ENCODE peak calls at places on chromosome 15, in eight cellular contexts. W is posterior vena cava, E is BE2C, C is cerebellum, X is G401, L is NCI-H748 treated with DMSO at 0.1 percent for 48 hours, B is Peyer's patch, R is T1000. M is an unnamed sample.

GRCh38 chr15:38254065-38254883 is 1.6 kb downstream of the SPRED1 start:
- DNase-seq in E (peak), R (no peak), X (peak), B (no peak), W (no peak), C (peak), L (no peak), M (peak)

GRCh38 chr15:51864408-51865056 is 35.1 kb downstream of the TMOD3 start:
- DNase-seq in R (peak), B (no peak), C (no peak), L (no peak), E (no peak), W (no peak), X (no peak), M (no peak)

GRCh38 chr15:81859737-81860516 is 185.9 kb downstream of the MEX3B start:
- DNase-seq in B (no peak), X (no peak), E (no peak), C (no peak), L (peak), R (no peak), W (no peak), M (no peak)

GRCh38 chr15:68230157-68231100 is 901 bp upstream of the CLN6 start:
- DNase-seq in W (peak), E (peak), B (no peak), L (no peak), C (no peak), X (peak), R (no peak), M (no peak)

GRCh38 chr15:89041507-89041906 is 46.7 kb upstream of the ABHD2 start:
- DNase-seq in W (no peak), C (no peak), X (no peak), E (no peak), R (no peak), B (no peak), L (no peak), M (no peak)

GRCh38 chr15:68623301-68623892 is 44.6 kb downstream of the CORO2B start:
- DNase-seq in R (no peak), C (no peak), B (no peak), E (no peak), W (no peak), L (no peak), X (no peak), M (peak)

GRCh38 chr15:56792211-56792610 is 58.9 kb upstream of the ZNF280D start:
- DNase-seq in E (no peak), L (no peak), B (no peak), C (no peak), R (no peak), W (no peak), X (no peak), M (no peak)

GRCh38 chr15:48696627-48697312 is 51.3 kb upstream of the FBN1 start:
- DNase-seq in W (no peak), B (no peak), C (no peak), X (no peak), E (no peak), L (no peak), R (no peak), M (peak)

GRCh38 chr15:66195621-66196230 is 57.8 kb downstream of the MEGF11 start:
- DNase-seq in X (no peak), C (no peak), L (no peak), B (no peak), E (no peak), W (no peak), R (no peak), M (no peak)

GRCh38 chr15:71780349-71780976 is 29.9 kb upstream of the NR2E3 start:
- DNase-seq in B (no peak), L (no peak), C (peak), E (peak), R (peak), W (no peak), X (peak), M (peak)

GRCh38 chr15:92001307-92001706 is 147.8 kb downstream of the SLCO3A1 start:
- DNase-seq in C (no peak), R (no peak), X (no peak), B (no peak), L (peak), E (no peak), W (no peak), M (no peak)

GRCh38 chr15:36757189-36757814 is 177.9 kb downstream of the CDIN1 start:
- DNase-seq in C (no peak), L (no peak), E (no peak), B (no peak), W (no peak), R (peak), X (no peak), M (no peak)

GRCh38 chr15:72532991-72533601 is 59.0 kb downstream of the ARIH1 start:
- DNase-seq in R (no peak), B (no peak), E (no peak), C (no peak), L (no peak), X (no peak), W (no peak), M (peak)

GRCh38 chr15:93359037-93359779 is 270.2 kb upstream of the RGMA start:
- DNase-seq in W (no peak), E (no peak), R (no peak), C (no peak), L (no peak), X (no peak), B (no peak), M (no peak)

GRCh38 chr15:35669021-35669420 is 123.1 kb upstream of the DPH6 start:
- DNase-seq in L (no peak), E (no peak), B (no peak), W (no peak), X (no peak), C (no peak), R (no peak), M (no peak)

GRCh38 chr15:25883860-25884259 is 20.7 kb upstream of the ATP10A start:
- DNase-seq in E (no peak), C (no peak), W (no peak), B (no peak), R (no peak), X (no peak), L (no peak), M (no peak)

GRCh38 chr15:78047631-78048409 is 29.7 kb downstream of the TBC1D2B start:
- DNase-seq in B (no peak), L (no peak), R (no peak), E (no peak), X (no peak), W (no peak), C (no peak), M (no peak)

GRCh38 chr15:100940785-100941379 is 21.7 kb downstream of the LRRK1 start:
- DNase-seq in B (no peak), X (no peak), W (no peak), L (no peak), R (no peak), C (no peak), E (no peak), M (no peak)

GRCh38 chr15:52765779-52766178 is 24.4 kb downstream of the ONECUT1 start:
- DNase-seq in W (no peak), B (no peak), X (no peak), C (no peak), L (no peak), E (no peak), R (no peak), M (peak)

GRCh38 chr15:38611228-38611627 is 46.6 kb upstream of the RASGRP1 start:
- DNase-seq in B (no peak), R (no peak), L (no peak), C (no peak), X (no peak), W (no peak), E (no peak), M (no peak)

GRCh38 chr15:65286069-65286703 is 497 bp downstream of the PARP16 start:
- DNase-seq in L (peak), X (peak), E (no peak), B (peak), R (no peak), W (no peak), C (peak), M (no peak)

GRCh38 chr15:68298882-68299381 is 21.4 kb downstream of the FEM1B start:
- DNase-seq in E (no peak), W (no peak), R (no peak), X (peak), C (no peak), L (no peak), B (no peak), M (no peak)

GRCh38 chr15:77012868-77013267 is 17.9 kb downstream of the PSTPIP1 start:
- DNase-seq in X (no peak), C (no peak), W (no peak), L (no peak), E (no peak), B (no peak), R (no peak), M (no peak)

GRCh38 chr15:25568751-25569150 is 129.9 kb upstream of the UBE3A start:
- DNase-seq in X (peak), W (no peak), E (no peak), B (no peak), L (no peak), R (no peak), C (peak), M (no peak)

GRCh38 chr15:51849866-51850265 is 20.4 kb downstream of the TMOD3 start:
- DNase-seq in R (no peak), E (no peak), B (no peak), C (no peak), X (no peak), W (no peak), L (no peak), M (no peak)

GRCh38 chr15:101189341-101189679 is 62.5 kb downstream of the CHSY1 start:
- DNase-seq in W (no peak), B (no peak), E (no peak), L (no peak), C (no peak), X (no peak), R (no peak), M (no peak)

GRCh38 chr15:68380456-68380855 is 51.5 kb downstream of the ITGA11 start:
- DNase-seq in B (no peak), E (peak), X (no peak), C (no peak), W (no peak), L (no peak), R (no peak), M (no peak)

GRCh38 chr15:26260517-26261133 is 397.5 kb upstream of the ATP10A start:
- DNase-seq in E (peak), C (peak), X (peak), R (no peak), B (no peak), W (no peak), L (peak), M (peak)

GRCh38 chr15:48062476-48062875 is 58.3 kb upstream of the SLC24A5 start:
- DNase-seq in C (no peak), E (peak), B (no peak), X (no peak), W (no peak), R (no peak), L (peak), M (no peak)

GRCh38 chr15:28945626-28946215 is 59.9 kb downstream of the APBA2 start:
- DNase-seq in B (peak), R (no peak), E (no peak), C (no peak), X (no peak), L (no peak), W (peak), M (no peak)

GRCh38 chr15:97849183-97849582 is 111.3 kb upstream of the ARRDC4 start:
- DNase-seq in C (no peak), R (no peak), L (no peak), B (no peak), X (no peak), W (no peak), E (no peak), M (no peak)

GRCh38 chr15:94306700-94307650 is 75.6 kb downstream of the MCTP2 start:
- DNase-seq in E (no peak), B (no peak), R (no peak), W (no peak), C (no peak), X (no peak), L (no peak), M (no peak)

GRCh38 chr15:41934843-41935242 is 37.5 kb downstream of the EHD4 start:
- DNase-seq in C (no peak), E (no peak), W (peak), B (no peak), X (no peak), R (no peak), L (no peak), M (no peak)